ENCODE peak calls at places on chromosomes 2 and 18, in eight cellular contexts. One of them, this sample, is unnamed.

GRCh38 chr2:204282525-204282924 is 262.8 kb upstream of the PARD3B start:
- DNase-seq in cardiac fibroblast: no peak
- DNase-seq in SW480: peak; percentile 55
- DNase-seq in skeletal muscle cell: peak; percentile 19
- DNase-seq in AG10803: no peak
- DNase-seq in ELR: no peak
- DNase-seq in anterior cingulate cortex: no peak
- DNase-seq in kidney epithelial cell: peak; percentile 82
- DNase-seq in this sample: no peak

GRCh38 chr2:196277002-196277401 is 105.6 kb upstream of the STK17B start:
- DNase-seq in kidney epithelial cell: no peak
- DNase-seq in cardiac fibroblast: peak; percentile 70
- DNase-seq in anterior cingulate cortex: no peak
- DNase-seq in SW480: no peak
- DNase-seq in skeletal muscle cell: no peak
- DNase-seq in AG10803: no peak
- DNase-seq in ELR: peak; percentile 73
- DNase-seq in this sample: no peak

GRCh38 chr18:56130481-56130880 is 507.9 kb downstream of the TXNL1 start:
- DNase-seq in kidney epithelial cell: no peak
- DNase-seq in SW480: no peak
- DNase-seq in cardiac fibroblast: no peak
- DNase-seq in anterior cingulate cortex: no peak
- DNase-seq in AG10803: no peak
- DNase-seq in ELR: no peak
- DNase-seq in skeletal muscle cell: no peak
- DNase-seq in this sample: no peak

GRCh38 chr18:43719264-43719795 is 442.0 kb upstream of the SYT4 start:
- DNase-seq in kidney epithelial cell: no peak
- DNase-seq in skeletal muscle cell: no peak
- DNase-seq in ELR: no peak
- DNase-seq in SW480: no peak
- DNase-seq in cardiac fibroblast: no peak
- DNase-seq in anterior cingulate cortex: no peak
- DNase-seq in AG10803: no peak
- DNase-seq in this sample: no peak

GRCh38 chr2:54657664-54658083 is 65.8 kb upstream of the EML6 start:
- DNase-seq in skeletal muscle cell: no peak
- DNase-seq in kidney epithelial cell: no peak
- DNase-seq in AG10803: no peak
- DNase-seq in ELR: peak; percentile 64
- DNase-seq in SW480: peak; percentile 35
- DNase-seq in anterior cingulate cortex: peak; percentile 23
- DNase-seq in cardiac fibroblast: peak; percentile 64
- DNase-seq in this sample: no peak

GRCh38 chr2:211408485-211408884 is 852.1 kb downstream of the CPS1 start:
- DNase-seq in ELR: peak; percentile 61
- DNase-seq in cardiac fibroblast: peak; percentile 90
- DNase-seq in SW480: no peak
- DNase-seq in skeletal muscle cell: no peak
- DNase-seq in anterior cingulate cortex: no peak
- DNase-seq in kidney epithelial cell: peak; percentile 44
- DNase-seq in AG10803: no peak
- DNase-seq in this sample: no peak

GRCh38 chr2:579961-580360 is 97.2 kb downstream of the TMEM18 start:
- DNase-seq in anterior cingulate cortex: no peak
- DNase-seq in ELR: no peak
- DNase-seq in skeletal muscle cell: no peak
- DNase-seq in kidney epithelial cell: no peak
- DNase-seq in AG10803: no peak
- DNase-seq in cardiac fibroblast: no peak
- DNase-seq in SW480: no peak
- DNase-seq in this sample: no peak

GRCh38 chr2:107932986-107933385 is 53.3 kb upstream of the SLC5A7 start:
- DNase-seq in kidney epithelial cell: no peak
- DNase-seq in skeletal muscle cell: no peak
- DNase-seq in SW480: peak; percentile 16
- DNase-seq in AG10803: peak; percentile 8
- DNase-seq in ELR: peak; percentile 43
- DNase-seq in anterior cingulate cortex: no peak
- DNase-seq in cardiac fibroblast: peak; percentile 34
- DNase-seq in this sample: no peak

GRCh38 chr2:163606878-163607277 is 128.9 kb downstream of the FIGN start:
- DNase-seq in cardiac fibroblast: no peak
- DNase-seq in ELR: no peak
- DNase-seq in skeletal muscle cell: no peak
- DNase-seq in anterior cingulate cortex: no peak
- DNase-seq in SW480: no peak
- DNase-seq in AG10803: no peak
- DNase-seq in kidney epithelial cell: no peak
- DNase-seq in this sample: no peak

GRCh38 chr2:161122772-161123530 is 37.3 kb upstream of the TANK start:
- DNase-seq in cardiac fibroblast: peak; percentile 93
- DNase-seq in anterior cingulate cortex: no peak
- DNase-seq in skeletal muscle cell: peak; percentile 85
- DNase-seq in AG10803: peak; percentile 94
- DNase-seq in kidney epithelial cell: peak; percentile 83
- DNase-seq in SW480: peak; percentile 83
- DNase-seq in ELR: peak; percentile 92
- DNase-seq in this sample: peak; percentile 65

GRCh38 chr18:63578357-63578958 is 8.7 kb upstream of the SERPINB13 start:
- DNase-seq in SW480: peak; percentile 9
- DNase-seq in AG10803: peak; percentile 51
- DNase-seq in anterior cingulate cortex: no peak
- DNase-seq in cardiac fibroblast: peak; percentile 59
- DNase-seq in kidney epithelial cell: no peak
- DNase-seq in skeletal muscle cell: peak; percentile 18
- DNase-seq in ELR: peak; percentile 52
- DNase-seq in this sample: no peak

GRCh38 chr2:235793163-235793752 is 299.4 kb downstream of the AGAP1 start:
- DNase-seq in AG10803: peak; percentile 25
- DNase-seq in cardiac fibroblast: peak; percentile 38
- DNase-seq in ELR: peak; percentile 45
- DNase-seq in SW480: peak; percentile 8
- DNase-seq in anterior cingulate cortex: no peak
- DNase-seq in kidney epithelial cell: no peak
- DNase-seq in skeletal muscle cell: no peak
- DNase-seq in this sample: no peak

GRCh38 chr2:72211359-72211758 is 63.7 kb upstream of the CYP26B1 start:
- DNase-seq in SW480: no peak
- DNase-seq in cardiac fibroblast: peak; percentile 42
- DNase-seq in kidney epithelial cell: no peak
- DNase-seq in anterior cingulate cortex: no peak
- DNase-seq in AG10803: peak; percentile 31
- DNase-seq in ELR: peak; percentile 9
- DNase-seq in skeletal muscle cell: no peak
- DNase-seq in this sample: no peak

GRCh38 chr2:48124592-48124991 is 218.3 kb upstream of the FBXO11 start:
- DNase-seq in kidney epithelial cell: no peak
- DNase-seq in ELR: no peak
- DNase-seq in SW480: no peak
- DNase-seq in anterior cingulate cortex: no peak
- DNase-seq in skeletal muscle cell: no peak
- DNase-seq in cardiac fibroblast: no peak
- DNase-seq in AG10803: no peak
- DNase-seq in this sample: no peak

GRCh38 chr2:181234429-181235410 is 222.5 kb upstream of the ITGA4 start:
- DNase-seq in skeletal muscle cell: peak; percentile 34
- DNase-seq in ELR: no peak
- DNase-seq in SW480: no peak
- DNase-seq in kidney epithelial cell: no peak
- DNase-seq in AG10803: peak; percentile 25
- DNase-seq in anterior cingulate cortex: no peak
- DNase-seq in cardiac fibroblast: no peak
- DNase-seq in this sample: no peak

GRCh38 chr2:71455741-71456569 is 2.6 kb downstream of the DYSF start:
- DNase-seq in SW480: no peak
- DNase-seq in anterior cingulate cortex: no peak
- DNase-seq in AG10803: no peak
- DNase-seq in kidney epithelial cell: peak; percentile 43
- DNase-seq in ELR: peak; percentile 36
- DNase-seq in cardiac fibroblast: peak; percentile 50
- DNase-seq in skeletal muscle cell: no peak
- DNase-seq in this sample: no peak

GRCh38 chr2:237727363-237727762 is 71.2 kb upstream of the RBM44 start:
- DNase-seq in cardiac fibroblast: peak; percentile 43
- DNase-seq in anterior cingulate cortex: no peak
- DNase-seq in ELR: peak; percentile 69
- DNase-seq in skeletal muscle cell: no peak
- DNase-seq in kidney epithelial cell: no peak
- DNase-seq in AG10803: no peak
- DNase-seq in SW480: no peak
- DNase-seq in this sample: no peak

GRCh38 chr2:33085646-33086045 is 138.9 kb downstream of the LTBP1 start:
- DNase-seq in ELR: no peak
- DNase-seq in kidney epithelial cell: no peak
- DNase-seq in skeletal muscle cell: no peak
- DNase-seq in cardiac fibroblast: no peak
- DNase-seq in AG10803: peak; percentile 67
- DNase-seq in SW480: no peak
- DNase-seq in anterior cingulate cortex: no peak
- DNase-seq in this sample: no peak

GRCh38 chr2:189798312-189799029 is 14.2 kb downstream of the PMS1 start:
- DNase-seq in skeletal muscle cell: no peak
- DNase-seq in ELR: peak; percentile 74
- DNase-seq in kidney epithelial cell: no peak
- DNase-seq in cardiac fibroblast: peak; percentile 75
- DNase-seq in AG10803: peak; percentile 71
- DNase-seq in SW480: peak; percentile 27
- DNase-seq in anterior cingulate cortex: no peak
- DNase-seq in this sample: no peak

GRCh38 chr2:48279347-48279746 is 250.6 kb upstream of the STON1 start:
- DNase-seq in anterior cingulate cortex: no peak
- DNase-seq in SW480: no peak
- DNase-seq in kidney epithelial cell: no peak
- DNase-seq in skeletal muscle cell: no peak
- DNase-seq in AG10803: no peak
- DNase-seq in cardiac fibroblast: no peak
- DNase-seq in ELR: no peak
- DNase-seq in this sample: peak; percentile 21

GRCh38 chr2:165791811-165792454 is 2.1 kb downstream of the GALNT3 start:
- DNase-seq in ELR: peak; percentile 74
- DNase-seq in cardiac fibroblast: peak; percentile 42
- DNase-seq in SW480: no peak
- DNase-seq in anterior cingulate cortex: no peak
- DNase-seq in kidney epithelial cell: no peak
- DNase-seq in AG10803: peak; percentile 5
- DNase-seq in skeletal muscle cell: no peak
- DNase-seq in this sample: no peak

GRCh38 chr18:75507636-75508035 is 80.1 kb upstream of the SMIM21 start:
- DNase-seq in cardiac fibroblast: no peak
- DNase-seq in kidney epithelial cell: no peak
- DNase-seq in skeletal muscle cell: no peak
- DNase-seq in AG10803: peak; percentile 23
- DNase-seq in SW480: no peak
- DNase-seq in anterior cingulate cortex: no peak
- DNase-seq in ELR: peak; percentile 8
- DNase-seq in this sample: no peak

GRCh38 chr18:58387716-58388115 is 241.2 kb downstream of the ALPK2 start:
- DNase-seq in kidney epithelial cell: no peak
- DNase-seq in ELR: no peak
- DNase-seq in SW480: no peak
- DNase-seq in cardiac fibroblast: no peak
- DNase-seq in AG10803: no peak
- DNase-seq in skeletal muscle cell: no peak
- DNase-seq in anterior cingulate cortex: no peak
- DNase-seq in this sample: no peak

GRCh38 chr2:164920430-164920829 is 34.9 kb downstream of the SLC38A11 start:
- DNase-seq in kidney epithelial cell: peak; percentile 76
- DNase-seq in ELR: peak; percentile 97
- DNase-seq in anterior cingulate cortex: no peak
- DNase-seq in skeletal muscle cell: peak; percentile 84
- DNase-seq in SW480: peak; percentile 26
- DNase-seq in AG10803: peak; percentile 90
- DNase-seq in cardiac fibroblast: peak; percentile 95
- DNase-seq in this sample: no peak

This sample was measured in dorsolateral prefrontal cortex.